ENCODE peak calls at places on chromosomes 13 and 19, in seven cellular contexts. One of them, this sample, is unnamed. For H3K4me1, the result is how much of the 10 kb centered on the place peaks cover.

GRCh38 chr19:56269348-56269747 is 3.2 kb upstream of the EDDM13 start:
- DNase-seq in esophagus muscularis mucosa: no peak
- DNase-seq in GM12878: no peak
- DNase-seq in tibial nerve: no peak
- DNase-seq in SK-N-SH: no peak
- DNase-seq in stomach: no peak
- DNase-seq in K562: no peak
- DNase-seq in this sample: no peak

GRCh38 chr13:26498524-26499208 is 58.8 kb upstream of the WASF3 start:
- DNase-seq in K562: no peak
- DNase-seq in tibial nerve: no peak
- DNase-seq in SK-N-SH: no peak
- DNase-seq in stomach: no peak
- DNase-seq in esophagus muscularis mucosa: no peak
- DNase-seq in GM12878: no peak
- DNase-seq in this sample: no peak

GRCh38 chr13:23608704-23609413 is 38.6 kb downstream of the TNFRSF19 start:
- DNase-seq in stomach: no peak
- DNase-seq in SK-N-SH: peak
- DNase-seq in tibial nerve: peak
- DNase-seq in esophagus muscularis mucosa: no peak
- DNase-seq in GM12878: no peak
- DNase-seq in K562: no peak
- DNase-seq in this sample: peak

GRCh38 chr19:10961763-10962536 is 1.1 kb downstream of the SMARCA4 start:
- DNase-seq in SK-N-SH: no peak
- DNase-seq in esophagus muscularis mucosa: no peak
- DNase-seq in stomach: no peak
- DNase-seq in tibial nerve: no peak
- DNase-seq in GM12878: no peak
- DNase-seq in K562: no peak
- DNase-seq in this sample: no peak

GRCh38 chr19:17163652-17164051 is 51.5 kb upstream of the USE1 start:
- DNase-seq in GM12878: no peak
- DNase-seq in K562: no peak
- DNase-seq in SK-N-SH: no peak
- DNase-seq in esophagus muscularis mucosa: no peak
- DNase-seq in tibial nerve: no peak
- DNase-seq in stomach: no peak
- DNase-seq in this sample: no peak

GRCh38 chr19:11019824-11020223 is 59.0 kb downstream of the SMARCA4 start:
- DNase-seq in esophagus muscularis mucosa: no peak
- DNase-seq in K562: no peak
- DNase-seq in tibial nerve: no peak
- DNase-seq in stomach: no peak
- DNase-seq in GM12878: no peak
- DNase-seq in SK-N-SH: no peak
- DNase-seq in this sample: no peak

GRCh38 chr13:91627952-91628739 is 229.7 kb downstream of the GPC5 start:
- DNase-seq in K562: no peak
- DNase-seq in stomach: no peak
- DNase-seq in SK-N-SH: no peak
- DNase-seq in tibial nerve: no peak
- DNase-seq in esophagus muscularis mucosa: no peak
- DNase-seq in GM12878: no peak
- DNase-seq in this sample: no peak

GRCh38 chr19:44430956-44431355 is 17.3 kb downstream of the ZNF229 start:
- DNase-seq in tibial nerve: no peak
- DNase-seq in stomach: no peak
- DNase-seq in GM12878: no peak
- DNase-seq in SK-N-SH: no peak
- DNase-seq in K562: no peak
- DNase-seq in esophagus muscularis mucosa: no peak
- DNase-seq in this sample: no peak

GRCh38 chr13:93547886-93548285 is 321.3 kb downstream of the GPC6 start:
- DNase-seq in esophagus muscularis mucosa: no peak
- DNase-seq in K562: no peak
- DNase-seq in stomach: no peak
- DNase-seq in tibial nerve: no peak
- DNase-seq in GM12878: no peak
- DNase-seq in SK-N-SH: no peak
- DNase-seq in this sample: no peak

GRCh38 chr19:13833330-13834265 is 38.4 kb downstream of the ZSWIM4 start:
- DNase-seq in esophagus muscularis mucosa: peak
- DNase-seq in tibial nerve: peak
- DNase-seq in GM12878: no peak
- DNase-seq in stomach: peak
- DNase-seq in K562: peak
- DNase-seq in SK-N-SH: peak
- DNase-seq in this sample: peak
- TF ChIP-seq EP300 in esophagus muscularis mucosa: no peak
- TF ChIP-seq EP300 in tibial nerve: no peak
- TF ChIP-seq EP300 in GM12878: no peak
- TF ChIP-seq EP300 in stomach: no peak
- TF ChIP-seq EP300 in K562: no peak
- TF ChIP-seq EP300 in SK-N-SH: no peak
- TF ChIP-seq EP300 in this sample: no peak

GRCh38 chr13:113147206-113147605 is 11.2 kb upstream of the PROZ start:
- DNase-seq in stomach: no peak
- DNase-seq in esophagus muscularis mucosa: no peak
- DNase-seq in SK-N-SH: no peak
- DNase-seq in K562: no peak
- DNase-seq in GM12878: no peak
- DNase-seq in tibial nerve: no peak
- DNase-seq in this sample: no peak

GRCh38 chr13:113149711-113150544 is 8.5 kb upstream of the PROZ start:
- DNase-seq in GM12878: no peak
- DNase-seq in tibial nerve: no peak
- DNase-seq in esophagus muscularis mucosa: no peak
- DNase-seq in stomach: no peak
- DNase-seq in SK-N-SH: no peak
- DNase-seq in K562: no peak
- DNase-seq in this sample: no peak

GRCh38 chr13:113146750-113147149 is 11.7 kb upstream of the PROZ start:
- DNase-seq in SK-N-SH: no peak
- DNase-seq in stomach: no peak
- DNase-seq in tibial nerve: no peak
- DNase-seq in GM12878: no peak
- DNase-seq in esophagus muscularis mucosa: no peak
- DNase-seq in K562: no peak
- DNase-seq in this sample: no peak

GRCh38 chr13:113148940-113149503 is 9.4 kb upstream of the PROZ start:
- DNase-seq in SK-N-SH: no peak
- DNase-seq in K562: no peak
- DNase-seq in esophagus muscularis mucosa: no peak
- DNase-seq in tibial nerve: no peak
- DNase-seq in GM12878: no peak
- DNase-seq in stomach: no peak
- DNase-seq in this sample: no peak

DNA sequence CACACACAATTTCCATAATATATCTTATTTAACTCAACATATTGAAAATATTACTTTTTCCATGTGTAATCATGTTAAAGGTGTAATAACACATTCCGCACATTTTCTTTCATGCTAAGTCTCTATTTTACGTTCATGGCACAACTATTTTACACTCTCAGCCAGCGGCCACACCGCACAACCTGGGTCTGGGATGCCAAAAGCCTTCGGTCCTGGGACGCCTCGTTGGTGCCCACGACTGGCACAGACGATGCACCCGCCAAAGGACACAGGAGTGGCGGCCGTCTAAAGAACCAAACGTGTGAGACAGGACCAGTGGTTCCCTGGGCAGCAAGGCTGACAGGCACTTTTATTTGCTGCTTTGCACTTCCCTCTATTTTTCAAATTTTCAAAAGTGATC is 10.0 kb upstream of the PROZ start:
- DNase-seq in K562: no peak
- DNase-seq in SK-N-SH: no peak
- DNase-seq in stomach: no peak
- DNase-seq in GM12878: no peak
- DNase-seq in tibial nerve: no peak
- DNase-seq in esophagus muscularis mucosa: no peak
- DNase-seq in this sample: no peak
- H3K4me1 ChIP-seq in K562: under half
- H3K4me1 ChIP-seq in SK-N-SH: under half
- H3K4me1 ChIP-seq in stomach: under half
- H3K4me1 ChIP-seq in GM12878: under half
- H3K4me1 ChIP-seq in tibial nerve: under half
- H3K4me1 ChIP-seq in esophagus muscularis mucosa: under half
- H3K4me1 ChIP-seq in this sample: under half

DNA sequence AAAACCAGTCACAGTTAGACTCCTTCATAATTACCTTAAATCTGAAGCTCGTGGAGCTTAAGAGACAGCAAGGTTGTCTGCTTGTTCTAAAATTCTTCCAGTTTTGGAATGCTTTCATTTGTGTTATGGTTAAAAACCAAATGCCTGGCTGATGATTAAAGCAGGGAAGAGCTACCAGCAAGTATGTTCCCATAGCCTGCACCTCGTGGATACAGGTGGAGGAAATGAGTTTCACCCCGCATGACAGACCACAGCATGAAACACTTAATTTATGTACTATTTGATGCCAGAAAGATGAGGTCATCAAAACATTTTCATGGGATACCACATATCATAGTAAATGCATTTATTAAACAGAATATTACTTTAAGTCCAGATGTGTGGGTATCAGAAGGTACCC is 416 bp upstream of the DOCK9 start:
- DNase-seq in SK-N-SH: no peak
- DNase-seq in K562: no peak
- DNase-seq in esophagus muscularis mucosa: no peak
- DNase-seq in stomach: no peak
- DNase-seq in tibial nerve: no peak
- DNase-seq in GM12878: no peak
- DNase-seq in this sample: no peak
- TF ChIP-seq EP300 in SK-N-SH: peak
- TF ChIP-seq EP300 in K562: no peak
- TF ChIP-seq EP300 in esophagus muscularis mucosa: no peak
- TF ChIP-seq EP300 in stomach: no peak
- TF ChIP-seq EP300 in tibial nerve: no peak
- TF ChIP-seq EP300 in GM12878: no peak
- TF ChIP-seq EP300 in this sample: no peak

GRCh38 chr19:4059931-4060620 is 6.6 kb downstream of the ZBTB7A start:
- DNase-seq in tibial nerve: peak
- DNase-seq in esophagus muscularis mucosa: no peak
- DNase-seq in SK-N-SH: no peak
- DNase-seq in stomach: peak
- DNase-seq in K562: peak
- DNase-seq in GM12878: peak
- DNase-seq in this sample: peak
- H3K4me1 ChIP-seq in tibial nerve: half or more
- H3K4me1 ChIP-seq in esophagus muscularis mucosa: half or more
- H3K4me1 ChIP-seq in SK-N-SH: under half
- H3K4me1 ChIP-seq in stomach: half or more
- H3K4me1 ChIP-seq in K562: half or more
- H3K4me1 ChIP-seq in GM12878: under half
- H3K4me1 ChIP-seq in this sample: half or more